ENCODE peak calls at places on chromosomes 13 and 19, in seven cellular contexts. One of them, this sample, is unnamed.

GRCh38 chr19:13727798-13728197 is 36.5 kb upstream of the MRI1 start:
- DNase-seq in AG04450: no peak
- DNase-seq in mucosa of descending colon: no peak
- DNase-seq in dorsolateral prefrontal cortex: no peak
- DNase-seq in AG10803: peak; percentile 76
- DNase-seq in neural progenitor cell: no peak
- DNase-seq in tibial artery: no peak
- DNase-seq in this sample: no peak

GRCh38 chr19:17220207-17220758 is 5.1 kb downstream of the USE1 start:
- DNase-seq in tibial artery: no peak
- DNase-seq in dorsolateral prefrontal cortex: no peak
- DNase-seq in AG10803: peak; percentile 72
- DNase-seq in mucosa of descending colon: peak; percentile 59
- DNase-seq in neural progenitor cell: no peak
- DNase-seq in AG04450: no peak
- DNase-seq in this sample: no peak

GRCh38 chr13:24746618-24747247 is 17.2 kb upstream of the RNF17 start:
- DNase-seq in AG10803: no peak
- DNase-seq in tibial artery: no peak
- DNase-seq in neural progenitor cell: peak; percentile 71
- DNase-seq in dorsolateral prefrontal cortex: no peak
- DNase-seq in mucosa of descending colon: no peak
- DNase-seq in AG04450: no peak
- DNase-seq in this sample: peak; percentile 83

GRCh38 chr13:65456150-65456912 is 1773.8 kb downstream of the PCDH9 start:
- DNase-seq in AG04450: no peak
- DNase-seq in mucosa of descending colon: no peak
- DNase-seq in neural progenitor cell: no peak
- DNase-seq in AG10803: no peak
- DNase-seq in tibial artery: no peak
- DNase-seq in dorsolateral prefrontal cortex: no peak
- DNase-seq in this sample: no peak

GRCh38 chr13:59532405-59532804 is 631.3 kb downstream of the DIAPH3 start:
- DNase-seq in AG10803: no peak
- DNase-seq in tibial artery: no peak
- DNase-seq in neural progenitor cell: no peak
- DNase-seq in dorsolateral prefrontal cortex: no peak
- DNase-seq in mucosa of descending colon: no peak
- DNase-seq in AG04450: no peak
- DNase-seq in this sample: no peak

GRCh38 chr19:30883071-30883470 is 466.2 kb downstream of the TSHZ3 start:
- DNase-seq in AG10803: no peak
- DNase-seq in AG04450: no peak
- DNase-seq in tibial artery: no peak
- DNase-seq in neural progenitor cell: no peak
- DNase-seq in mucosa of descending colon: no peak
- DNase-seq in dorsolateral prefrontal cortex: no peak
- DNase-seq in this sample: no peak

GRCh38 chr13:51804295-51805172 is 571 bp upstream of the DHRS12 start:
- DNase-seq in mucosa of descending colon: peak; percentile 60
- DNase-seq in AG04450: no peak
- DNase-seq in tibial artery: peak; percentile 40
- DNase-seq in AG10803: no peak
- DNase-seq in dorsolateral prefrontal cortex: peak; percentile 55
- DNase-seq in neural progenitor cell: no peak
- DNase-seq in this sample: no peak

GRCh38 chr19:43784251-43784980 is 3.6 kb upstream of the KCNN4 start:
- DNase-seq in AG10803: peak; percentile 75
- DNase-seq in AG04450: peak; percentile 55
- DNase-seq in dorsolateral prefrontal cortex: no peak
- DNase-seq in tibial artery: no peak
- DNase-seq in neural progenitor cell: no peak
- DNase-seq in mucosa of descending colon: peak; percentile 71
- DNase-seq in this sample: no peak

GRCh38 chr13:31965361-31966066 is 66.1 kb upstream of the FRY start:
- DNase-seq in neural progenitor cell: no peak
- DNase-seq in AG10803: peak; percentile 58
- DNase-seq in dorsolateral prefrontal cortex: no peak
- DNase-seq in AG04450: no peak
- DNase-seq in tibial artery: no peak
- DNase-seq in mucosa of descending colon: no peak
- DNase-seq in this sample: no peak

GRCh38 chr13:23510979-23511735 is 59.1 kb upstream of the TNFRSF19 start:
- DNase-seq in AG10803: no peak
- DNase-seq in mucosa of descending colon: no peak
- DNase-seq in neural progenitor cell: peak; percentile 54
- DNase-seq in tibial artery: no peak
- DNase-seq in dorsolateral prefrontal cortex: no peak
- DNase-seq in AG04450: no peak
- DNase-seq in this sample: no peak

GRCh38 chr19:6431891-6432290 is 1.7 kb downstream of the SLC25A41 start:
- DNase-seq in neural progenitor cell: no peak
- DNase-seq in tibial artery: no peak
- DNase-seq in AG04450: no peak
- DNase-seq in mucosa of descending colon: no peak
- DNase-seq in dorsolateral prefrontal cortex: no peak
- DNase-seq in AG10803: no peak
- DNase-seq in this sample: no peak

GRCh38 chr13:98309569-98310335 is 132.7 kb upstream of the RNF113B start:
- DNase-seq in AG04450: no peak
- DNase-seq in neural progenitor cell: no peak
- DNase-seq in AG10803: no peak
- DNase-seq in tibial artery: no peak
- DNase-seq in dorsolateral prefrontal cortex: no peak
- DNase-seq in mucosa of descending colon: no peak
- DNase-seq in this sample: no peak

GRCh38 chr19:33394006-33394722 is 20.7 kb downstream of the CEBPG start:
- DNase-seq in mucosa of descending colon: peak; percentile 45
- DNase-seq in dorsolateral prefrontal cortex: peak; percentile 39
- DNase-seq in neural progenitor cell: no peak
- DNase-seq in AG10803: peak; percentile 93
- DNase-seq in AG04450: no peak
- DNase-seq in tibial artery: peak; percentile 87
- DNase-seq in this sample: no peak

GRCh38 chr13:35475960-35476943 is at the start of gene MAB21L1:
- DNase-seq in AG04450: no peak
- DNase-seq in neural progenitor cell: peak; percentile 81
- DNase-seq in AG10803: peak; percentile 82
- DNase-seq in mucosa of descending colon: no peak
- DNase-seq in dorsolateral prefrontal cortex: no peak
- DNase-seq in tibial artery: peak; percentile 45
- DNase-seq in this sample: no peak

GRCh38 chr19:33639034-33639681 is 17.4 kb downstream of the CHST8 start:
- DNase-seq in AG04450: no peak
- DNase-seq in AG10803: no peak
- DNase-seq in mucosa of descending colon: no peak
- DNase-seq in neural progenitor cell: no peak
- DNase-seq in tibial artery: no peak
- DNase-seq in dorsolateral prefrontal cortex: no peak
- DNase-seq in this sample: no peak

GRCh38 chr19:850221-850978 is 1.7 kb upstream of the ELANE start:
- DNase-seq in AG10803: peak; percentile 95
- DNase-seq in neural progenitor cell: peak; percentile 51
- DNase-seq in dorsolateral prefrontal cortex: no peak
- DNase-seq in mucosa of descending colon: peak; percentile 75
- DNase-seq in AG04450: peak; percentile 56
- DNase-seq in tibial artery: peak; percentile 93
- DNase-seq in this sample: peak; percentile 97

GRCh38 chr19:11496391-11497163 is 9.1 kb downstream of the ZNF653 start:
- DNase-seq in AG04450: peak; percentile 55
- DNase-seq in mucosa of descending colon: peak; percentile 79
- DNase-seq in tibial artery: peak; percentile 58
- DNase-seq in dorsolateral prefrontal cortex: peak; percentile 71
- DNase-seq in neural progenitor cell: peak; percentile 80
- DNase-seq in AG10803: peak; percentile 81
- DNase-seq in this sample: peak; percentile 91

DNA sequence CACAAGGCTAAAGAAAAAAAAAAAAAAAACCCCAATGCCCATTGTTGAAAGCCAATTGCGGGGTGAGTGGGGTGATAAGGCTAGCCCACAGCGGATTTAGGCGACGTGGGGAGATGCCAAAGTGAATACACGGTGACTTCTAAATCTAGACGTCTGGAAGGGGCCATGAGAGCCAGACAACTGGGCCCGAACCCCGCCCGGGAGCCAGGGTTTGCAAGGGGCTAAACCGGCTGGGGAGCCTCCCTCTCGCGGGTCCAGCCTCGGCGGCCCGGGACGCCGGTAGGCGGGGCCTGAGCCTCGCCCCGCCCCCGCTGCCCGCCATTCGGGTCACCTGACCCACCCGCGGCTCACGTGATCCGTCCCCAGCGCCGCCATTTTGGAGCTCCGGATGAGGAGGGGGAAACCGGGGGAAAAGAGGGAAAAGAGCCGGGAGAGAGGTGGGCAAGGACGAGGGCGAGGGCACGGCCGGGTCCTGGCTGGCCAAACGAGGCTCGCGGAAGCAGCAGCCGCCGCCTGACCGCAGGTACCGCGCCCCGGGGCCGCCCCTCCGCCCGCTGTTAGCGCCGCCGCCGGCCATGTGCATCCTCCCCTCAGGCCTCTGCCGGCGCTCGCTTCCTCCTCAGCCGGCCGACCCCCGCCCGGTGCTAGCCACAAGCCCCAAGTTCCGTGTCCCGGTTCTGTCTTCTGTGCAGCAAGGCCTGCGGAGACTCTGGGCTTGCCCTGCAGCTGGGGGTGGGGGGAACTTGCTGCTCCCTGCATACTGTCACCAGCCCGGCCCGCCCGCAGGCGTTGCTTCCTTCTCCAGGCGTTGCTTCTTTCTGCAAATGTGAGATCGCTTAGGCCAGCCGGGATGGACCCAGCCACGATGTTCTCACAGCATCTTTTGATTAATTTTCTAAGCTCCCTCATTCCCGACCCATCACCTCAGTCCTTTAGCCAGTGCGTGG is at the start of gene ZNF507:
- DNase-seq in AG10803: peak; percentile 61
- DNase-seq in neural progenitor cell: peak; percentile 93
- DNase-seq in tibial artery: peak; percentile 72
- DNase-seq in mucosa of descending colon: peak; percentile 90
- DNase-seq in dorsolateral prefrontal cortex: peak; percentile 89
- DNase-seq in AG04450: no peak
- DNase-seq in this sample: peak; percentile 95
- TF ChIP-seq CTCF in AG10803: no peak
- TF ChIP-seq CTCF in neural progenitor cell: peak; percentile 30
- TF ChIP-seq CTCF in tibial artery: no peak
- TF ChIP-seq CTCF in mucosa of descending colon: no peak
- TF ChIP-seq CTCF in dorsolateral prefrontal cortex: peak; percentile 26
- TF ChIP-seq CTCF in AG04450: peak; percentile 11
- TF ChIP-seq CTCF in this sample: no peak

DNA sequence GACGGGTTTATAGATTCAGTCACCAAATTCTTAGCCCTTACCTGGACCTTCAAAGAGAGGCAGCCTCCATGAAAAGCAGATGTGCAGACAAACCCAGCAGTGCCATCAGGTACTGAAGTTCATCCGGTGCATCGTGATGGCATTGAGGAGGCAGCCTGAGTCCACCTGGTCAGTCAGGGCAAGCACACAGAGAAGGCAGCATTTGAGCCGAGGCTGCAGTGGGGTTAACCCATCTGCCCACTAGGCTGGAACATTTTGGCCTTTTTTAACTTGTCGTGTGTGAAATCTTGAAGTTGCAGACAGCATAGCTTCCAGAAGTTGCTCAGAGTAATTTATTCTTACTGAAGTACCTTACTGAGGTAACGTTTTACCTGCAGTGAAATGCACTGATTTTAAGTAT is 4.9 kb downstream of the LMO7 start:
- DNase-seq in dorsolateral prefrontal cortex: no peak
- DNase-seq in mucosa of descending colon: no peak
- DNase-seq in AG10803: no peak
- DNase-seq in AG04450: no peak
- DNase-seq in neural progenitor cell: no peak
- DNase-seq in tibial artery: no peak
- DNase-seq in this sample: no peak
- TF ChIP-seq CTCF in dorsolateral prefrontal cortex: no peak
- TF ChIP-seq CTCF in mucosa of descending colon: no peak
- TF ChIP-seq CTCF in AG10803: no peak
- TF ChIP-seq CTCF in AG04450: no peak
- TF ChIP-seq CTCF in neural progenitor cell: no peak
- TF ChIP-seq CTCF in tibial artery: no peak
- TF ChIP-seq CTCF in this sample: no peak

DNA sequence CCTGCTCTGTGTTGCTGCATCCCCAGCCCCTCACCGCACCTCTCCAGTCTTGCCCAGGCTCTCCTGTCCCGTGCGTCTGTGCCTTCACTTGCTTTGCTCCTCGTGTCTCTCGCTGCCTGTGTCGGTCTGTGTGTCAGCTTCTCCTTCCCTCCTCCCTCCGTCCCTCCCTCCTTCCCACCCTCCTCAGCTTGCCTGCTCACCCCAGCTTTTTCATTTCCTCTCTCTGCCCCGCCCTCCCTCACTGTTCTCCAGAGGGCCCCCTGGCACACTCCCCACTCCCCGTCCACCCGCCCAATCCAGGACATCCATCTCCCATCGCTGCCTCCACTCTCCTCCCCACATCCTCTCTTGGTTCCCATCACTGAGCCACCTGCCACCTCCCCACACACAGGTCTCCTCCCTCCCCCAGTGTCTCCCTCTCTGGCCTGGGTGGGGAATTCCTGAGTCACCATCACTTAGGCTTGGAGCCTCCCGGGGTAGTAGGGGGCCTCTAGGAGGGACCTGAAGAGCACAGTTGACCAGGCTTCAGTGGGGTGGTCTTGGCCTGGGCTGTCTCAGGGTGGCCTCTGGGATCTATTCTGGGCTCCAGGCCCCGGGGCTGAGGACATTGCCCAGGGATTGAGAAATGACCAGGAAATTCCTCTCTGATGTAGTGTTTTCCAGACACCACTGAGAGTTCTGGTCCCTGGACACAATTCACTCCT is at the start of gene PTGIR:
- DNase-seq in tibial artery: peak; percentile 92
- DNase-seq in neural progenitor cell: no peak
- DNase-seq in AG10803: peak; percentile 88
- DNase-seq in AG04450: no peak
- DNase-seq in dorsolateral prefrontal cortex: no peak
- DNase-seq in mucosa of descending colon: no peak
- DNase-seq in this sample: no peak
- TF ChIP-seq CTCF in tibial artery: no peak
- TF ChIP-seq CTCF in neural progenitor cell: no peak
- TF ChIP-seq CTCF in AG10803: no peak
- TF ChIP-seq CTCF in AG04450: peak; percentile 9
- TF ChIP-seq CTCF in dorsolateral prefrontal cortex: no peak
- TF ChIP-seq CTCF in mucosa of descending colon: no peak
- TF ChIP-seq CTCF in this sample: no peak

DNA sequence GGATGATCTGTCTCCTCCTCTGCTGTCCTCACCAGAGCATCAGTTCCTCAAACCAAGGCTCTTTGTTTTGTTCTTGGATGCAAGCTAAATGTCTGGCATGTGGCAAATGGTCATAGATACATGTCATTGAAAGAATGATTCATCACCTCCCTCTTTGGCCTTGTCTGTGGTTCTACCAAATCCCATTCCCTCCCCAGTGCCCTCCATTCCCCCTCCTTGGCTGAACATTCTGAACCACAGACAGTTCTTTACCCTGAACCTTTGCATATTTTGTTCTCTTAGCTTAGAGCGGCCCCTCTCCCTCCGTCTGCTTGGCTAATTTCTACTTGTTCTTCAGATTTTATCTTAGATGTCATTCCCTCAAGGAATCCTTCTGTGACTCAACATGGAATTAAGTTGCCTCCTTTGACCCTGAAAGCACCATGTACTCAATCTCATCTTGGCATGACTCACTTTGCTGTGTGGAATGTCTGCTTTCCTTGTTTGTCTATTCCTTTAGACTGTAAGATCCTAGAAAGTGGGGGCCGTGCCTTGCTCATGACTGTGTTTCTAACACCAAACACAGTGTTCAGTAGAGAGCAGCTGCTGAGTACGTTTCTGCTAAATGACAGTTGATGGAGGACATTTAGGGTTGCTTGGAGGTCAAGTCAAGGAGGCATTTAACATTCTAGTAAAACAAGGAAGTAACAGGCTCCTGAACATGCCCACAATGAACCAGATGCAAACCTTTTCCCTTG is 8.1 kb downstream of the ALOX5AP start:
- DNase-seq in neural progenitor cell: no peak
- DNase-seq in mucosa of descending colon: no peak
- DNase-seq in AG10803: peak; percentile 97
- DNase-seq in AG04450: peak; percentile 93
- DNase-seq in dorsolateral prefrontal cortex: no peak
- DNase-seq in tibial artery: peak; percentile 78
- DNase-seq in this sample: no peak
- TF ChIP-seq CTCF in neural progenitor cell: no peak
- TF ChIP-seq CTCF in mucosa of descending colon: no peak
- TF ChIP-seq CTCF in AG10803: peak; percentile 20
- TF ChIP-seq CTCF in AG04450: no peak
- TF ChIP-seq CTCF in dorsolateral prefrontal cortex: no peak
- TF ChIP-seq CTCF in tibial artery: no peak
- TF ChIP-seq CTCF in this sample: no peak